ENCODE peak calls at places on chromosomes 5 and 9, in nine cellular contexts. Y, P, X, U, V, Z, W, N and E are unnamed samples.

GRCh38 chr9:81619353-81620008 is 69.9 kb downstream of the TLE1 start:
- DNase-seq in Y (no peak), P (no peak), X (no peak), U (no peak), V (no peak), Z (no peak), W (no peak), N (no peak), E (no peak)

GRCh38 chr9:2363138-2363745 is 258.3 kb upstream of the VLDLR start:
- DNase-seq in Y (no peak), P (no peak), X (no peak), U (no peak), V (no peak), Z (no peak), W (no peak), N (no peak), E (no peak)

GRCh38 chr5:90201923-90202322 is 207.6 kb downstream of the CETN3 start:
- DNase-seq in Y (no peak), P (no peak), X (no peak), U (no peak), V (no peak), Z (peak; percentile 43), W (no peak), N (no peak), E (no peak)

GRCh38 chr9:121075251-121076036 is 689 bp downstream of the CNTRL start:
- DNase-seq in Y (no peak), P (no peak), X (no peak), U (no peak), V (no peak), Z (no peak), W (no peak), N (no peak), E (no peak)

GRCh38 chr9:121601234-121601633 is 50.2 kb upstream of the DAB2IP start:
- DNase-seq in Y (no peak), P (no peak), X (no peak), U (no peak), V (no peak), Z (no peak), W (no peak), N (no peak), E (no peak)

GRCh38 chr9:110891760-110892159 is 146.5 kb downstream of the LPAR1 start:
- DNase-seq in Y (no peak), P (no peak), X (no peak), U (no peak), V (no peak), Z (no peak), W (no peak), N (no peak), E (no peak)

GRCh38 chr9:13175732-13176131 is 103.8 kb downstream of the MPDZ start:
- DNase-seq in Y (no peak), P (no peak), X (no peak), U (no peak), V (no peak), Z (no peak), W (no peak), N (no peak), E (no peak)

GRCh38 chr9:92414566-92414965 is 9.7 kb downstream of the OMD start:
- DNase-seq in Y (no peak), P (no peak), X (no peak), U (no peak), V (no peak), Z (peak; percentile 11), W (no peak), N (no peak), E (no peak)

GRCh38 chr9:137201205-137201868 is 796 bp upstream of the TPRN start:
- DNase-seq in Y (no peak), P (no peak), X (no peak), U (no peak), V (peak; percentile 49), Z (no peak), W (no peak), N (no peak), E (no peak)

GRCh38 chr9:137199411-137200121 is 975 bp downstream of the TPRN start:
- DNase-seq in Y (no peak), P (no peak), X (peak; percentile 28), U (peak; percentile 86), V (peak; percentile 58), Z (peak; percentile 12), W (peak; percentile 43), N (no peak), E (no peak)

GRCh38 chr9:137198051-137198747 is 2.3 kb downstream of the TPRN start:
- DNase-seq in Y (no peak), P (peak; percentile 95), X (no peak), U (no peak), V (no peak), Z (no peak), W (no peak), N (no peak), E (no peak)

GRCh38 chr9:137198748-137199276 is 1.7 kb downstream of the TPRN start:
- DNase-seq in Y (no peak), P (peak; percentile 78), X (no peak), U (no peak), V (no peak), Z (no peak), W (no peak), N (no peak), E (no peak)

GRCh38 chr9:137200311-137201204 is at the start of gene TPRN:
- DNase-seq in Y (peak; percentile 100), P (peak; percentile 100), X (peak; percentile 100), U (peak; percentile 99), V (peak; percentile 97), Z (peak; percentile 98), W (peak; percentile 99), N (peak; percentile 96), E (peak; percentile 100)
- TF ChIP-seq POLR2A in Y (peak; percentile 96), P (peak; percentile 77), X (peak; percentile 94), U (peak; percentile 50), V (no peak), Z (peak; percentile 98), W (peak; percentile 71), N (peak; percentile 83), E (peak; percentile 80)

GRCh38 chr9:127556871-127557270 is 55.2 kb upstream of the STXBP1 start:
- DNase-seq in Y (no peak), P (no peak), X (no peak), U (no peak), V (no peak), Z (no peak), W (no peak), N (no peak), E (no peak)

GRCh38 chr9:127555830-127556820 is 56.0 kb upstream of the STXBP1 start:
- DNase-seq in Y (peak; percentile 52), P (peak; percentile 75), X (peak; percentile 94), U (no peak), V (no peak), Z (peak; percentile 93), W (peak; percentile 81), N (no peak), E (peak; percentile 51)

GRCh38 chr9:127557998-127558546 is 54.0 kb upstream of the STXBP1 start:
- DNase-seq in Y (no peak), P (no peak), X (no peak), U (no peak), V (no peak), Z (no peak), W (no peak), N (no peak), E (peak; percentile 24)

GRCh38 chr9:127558581-127559246 is 53.4 kb upstream of the STXBP1 start:
- DNase-seq in Y (no peak), P (no peak), X (no peak), U (no peak), V (no peak), Z (no peak), W (no peak), N (no peak), E (peak; percentile 10)

DNA sequence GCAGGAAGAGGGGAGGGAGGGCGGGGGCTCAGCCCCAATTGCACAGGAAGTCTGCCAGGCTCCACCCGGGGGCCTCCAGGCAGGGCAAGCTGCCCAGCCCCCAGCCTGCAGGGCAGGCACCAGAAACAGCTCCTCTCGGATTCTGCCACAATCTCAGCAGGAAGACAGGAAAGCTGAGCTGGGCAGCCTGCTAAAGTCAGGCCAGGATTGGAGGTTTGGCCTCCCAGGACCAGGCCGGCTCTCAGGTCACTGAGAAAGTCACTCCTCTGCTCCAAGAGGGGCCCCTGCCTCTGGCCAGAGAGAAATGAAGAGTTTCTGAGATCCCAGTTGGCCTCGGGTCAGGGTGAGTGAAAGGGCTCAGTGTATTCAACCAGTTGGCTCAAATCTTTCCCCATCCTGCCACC is 54.6 kb upstream of the STXBP1 start:
- DNase-seq in Y (no peak), P (no peak), X (no peak), U (no peak), V (no peak), Z (no peak), W (peak; percentile 64), N (no peak), E (no peak)
- H3K4me3 ChIP-seq in Y (no peak overlapping the region), P (no peak overlapping the region), X (no peak overlapping the region), U (no peak overlapping the region), V (no peak overlapping the region), Z (no peak overlapping the region), W (no peak overlapping the region), N (peak overlapping the region; percentile 3), E (no peak overlapping the region)

GRCh38 chr9:113955076-113955752 is 79.1 kb downstream of the ZNF618 start:
- DNase-seq in Y (no peak), P (no peak), X (peak; percentile 45), U (no peak), V (no peak), Z (peak; percentile 49), W (no peak), N (no peak), E (no peak)

GRCh38 chr9:113957778-113958430 is 81.8 kb downstream of the ZNF618 start:
- DNase-seq in Y (no peak), P (no peak), X (no peak), U (no peak), V (no peak), Z (peak; percentile 77), W (no peak), N (no peak), E (no peak)

GRCh38 chr9:113958556-113958955 is 82.4 kb downstream of the ZNF618 start:
- DNase-seq in Y (no peak), P (no peak), X (no peak), U (no peak), V (no peak), Z (no peak), W (no peak), N (no peak), E (no peak)

GRCh38 chr9:113953541-113953940 is 77.4 kb downstream of the ZNF618 start:
- DNase-seq in Y (no peak), P (no peak), X (no peak), U (no peak), V (no peak), Z (peak; percentile 96), W (no peak), N (no peak), E (no peak)

GRCh38 chr9:113956901-113957777 is 81.0 kb downstream of the ZNF618 start:
- DNase-seq in Y (no peak), P (no peak), X (no peak), U (no peak), V (no peak), Z (peak; percentile 50), W (no peak), N (no peak), E (no peak)
- H3K27ac ChIP-seq in Y (no peak overlapping the region), P (no peak overlapping the region), X (peak overlapping the region; percentile 63), U (no peak overlapping the region), V (no peak overlapping the region), Z (peak overlapping the region; percentile 98), W (no peak overlapping the region), N (peak overlapping the region; percentile 39), E (no peak overlapping the region)

DNA sequence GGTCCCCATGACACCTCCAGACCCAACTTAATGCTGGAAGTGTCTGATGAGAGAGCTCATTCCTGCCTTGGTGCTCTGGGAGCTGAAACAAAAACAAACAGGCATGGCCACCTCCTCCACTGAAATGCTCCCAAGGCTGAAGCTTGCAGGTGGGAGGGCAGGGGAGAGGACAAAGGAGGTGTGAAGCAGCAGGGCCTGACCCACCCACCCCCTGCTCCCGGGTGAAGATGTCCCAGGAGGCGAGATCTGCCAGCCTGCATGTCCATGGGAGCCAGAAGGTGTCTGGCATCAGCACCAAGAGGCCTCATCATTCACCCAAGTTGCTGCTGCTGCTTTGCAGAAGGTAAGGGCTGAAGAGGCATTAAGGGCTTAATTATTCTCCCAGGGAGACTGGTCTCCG is 4.2 kb upstream of the CCIN start:
- DNase-seq in Y (no peak), P (no peak), X (no peak), U (no peak), V (no peak), Z (no peak), W (peak; percentile 41), N (no peak), E (no peak)
- TF ChIP-seq POLR2A in Y (no peak), P (no peak), X (no peak), U (no peak), V (no peak), Z (no peak), W (no peak), N (no peak), E (no peak)